ENCODE peak calls at places on chromosomes 4 and X, in four cellular contexts. G, V, K and C are unnamed samples.

GRCh38 chr4:148166132-148166531 is 276.1 kb downstream of the NR3C2 start:
- DNase-seq in V (no peak), G (no peak), K (no peak), C (no peak)

GRCh38 chr4:113248320-113248719 is 198.9 kb downstream of the ANK2 start:
- DNase-seq in V (peak), K (no peak), G (no peak), C (peak)

GRCh38 chrX:129318375-129318774 is 204.9 kb downstream of the SMARCA1 start:
- DNase-seq in V (peak), K (peak), G (no peak), C (peak)

GRCh38 chr4:47696823-47697222 is 141.0 kb downstream of the CORIN start:
- DNase-seq in V (no peak), K (no peak), G (no peak), C (no peak)

GRCh38 chr4:108369035-108369655 is 200.4 kb upstream of the LEF1 start:
- DNase-seq in V (no peak), G (no peak), K (no peak), C (no peak)

GRCh38 chr4:24754586-24754985 is 40.8 kb upstream of the SOD3 start:
- DNase-seq in G (no peak), V (no peak), K (no peak), C (no peak)

GRCh38 chr4:2798399-2799301 is 5.8 kb downstream of the SH3BP2 start:
- DNase-seq in K (peak), V (no peak), G (peak), C (no peak)

GRCh38 chrX:118974088-118974907 is at the start of gene LONRF3:
- DNase-seq in G (peak), V (no peak), K (peak), C (no peak)

GRCh38 chrX:23381099-23381498 is 46.5 kb downstream of the PTCHD1 start:
- DNase-seq in V (no peak), K (no peak), G (no peak), C (no peak)

GRCh38 chr4:15756361-15756861 is 21.7 kb upstream of the CD38 start:
- DNase-seq in G (peak), K (no peak), V (peak), C (peak)

GRCh38 chr4:73687414-73687813 is 53.0 kb upstream of the CXCL8 start:
- DNase-seq in V (no peak), K (no peak), G (no peak), C (no peak)

GRCh38 chr4:127642169-127642568 is 9.4 kb downstream of the INTU start:
- DNase-seq in G (no peak), K (no peak), V (no peak), C (no peak)

DNA sequence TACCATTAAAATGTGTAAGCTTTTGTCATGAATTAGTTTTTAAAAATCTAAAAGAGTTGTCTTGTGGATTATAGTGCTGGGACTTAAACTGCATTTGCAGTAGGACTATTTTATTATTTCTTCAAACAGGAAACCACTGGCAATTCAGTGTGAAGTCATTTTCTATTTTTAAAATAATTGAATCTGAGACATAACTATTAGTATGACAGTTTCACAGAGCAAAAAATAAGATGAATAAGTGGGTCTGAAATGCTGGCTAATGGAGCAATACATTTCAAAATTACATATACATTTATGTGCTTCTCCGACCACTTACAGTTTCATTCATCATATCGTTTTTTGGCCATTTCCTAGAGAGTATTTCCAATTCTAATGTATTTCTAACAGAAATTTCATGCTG is 75.3 kb upstream of the RAPGEF2 start:
- DNase-seq in G (no peak), K (no peak), V (no peak), C (no peak)
- TF ChIP-seq JUND in G (no peak), K (no peak), V (no peak), C (no peak)

GRCh38 chr4:140556372-140557085 is 12.2 kb downstream of the UCP1 start:
- DNase-seq in V (no peak), K (no peak), G (no peak), C (no peak)
- TF ChIP-seq JUND in V (no peak), K (no peak), G (no peak), C (no peak)

DNA sequence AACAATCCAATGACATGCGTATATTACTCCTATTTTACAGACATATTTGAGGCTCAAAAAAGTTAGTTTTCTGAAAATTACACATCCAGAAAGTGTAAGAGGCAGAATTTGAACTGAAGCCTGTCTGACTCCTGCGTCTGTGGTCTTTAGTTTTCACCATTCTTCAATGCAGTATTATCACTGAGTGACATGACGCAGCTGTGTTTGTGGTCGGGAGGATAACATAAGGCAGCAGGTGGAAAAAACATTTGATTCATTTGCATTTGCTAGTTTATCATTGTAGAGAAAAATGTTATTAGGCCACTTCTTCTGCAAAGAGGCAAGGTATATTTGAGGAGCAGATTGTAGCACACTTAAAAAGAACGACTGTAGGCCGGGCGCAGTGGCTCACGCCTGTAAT is 186.7 kb downstream of the TENM3 start:
- DNase-seq in K (no peak), V (no peak), G (no peak), C (no peak)
- TF ChIP-seq JUND in K (no peak), V (no peak), G (no peak), C (no peak)

GRCh38 chr4:80035336-80035735 is 37.7 kb downstream of the ANTXR2 start:
- DNase-seq in G (no peak), K (no peak), V (no peak), C (no peak)
- TF ChIP-seq JUND in G (no peak), K (no peak), V (no peak), C (no peak)

GRCh38 chr4:39542633-39543393 is 15.6 kb upstream of the UGDH start:
- DNase-seq in G (no peak), K (no peak), V (no peak), C (no peak)

GRCh38 chr4:39544580-39545315 is 17.5 kb upstream of the UGDH start:
- DNase-seq in K (no peak), G (no peak), V (no peak), C (no peak)

DNA sequence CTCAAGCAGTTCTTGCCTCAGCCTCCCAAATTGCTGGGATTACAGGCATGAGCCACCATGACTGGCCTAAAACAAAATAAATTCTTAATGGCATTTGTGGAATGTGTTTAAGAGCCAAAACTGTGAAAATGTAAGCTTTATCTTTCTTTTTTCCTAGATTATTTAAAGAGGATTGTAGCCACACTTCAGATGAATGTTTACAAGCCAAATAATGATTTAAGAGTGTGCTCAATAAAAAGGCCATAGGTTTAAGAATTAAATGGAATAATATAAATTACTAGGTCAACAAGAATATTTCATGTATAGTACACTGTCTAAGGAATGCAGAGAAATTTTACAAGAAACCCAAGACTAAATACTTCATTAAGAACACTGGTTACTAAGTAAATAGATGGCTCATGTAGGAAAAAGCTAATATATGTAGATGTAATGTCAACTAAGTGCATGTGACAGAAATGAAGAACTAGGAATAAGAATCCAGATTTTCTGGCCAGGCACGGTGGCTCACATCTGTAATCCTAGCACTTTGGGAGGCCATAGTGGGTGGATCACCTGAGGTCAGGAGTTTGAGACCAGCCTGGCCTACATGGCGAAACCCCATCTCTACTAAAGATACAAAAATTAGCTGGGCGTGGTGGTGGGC is 21.3 kb upstream of the UGDH start:
- DNase-seq in G (no peak), K (no peak), V (no peak), C (no peak)
- TF ChIP-seq JUND in G (no peak), K (no peak), V (no peak), C (peak)

DNA sequence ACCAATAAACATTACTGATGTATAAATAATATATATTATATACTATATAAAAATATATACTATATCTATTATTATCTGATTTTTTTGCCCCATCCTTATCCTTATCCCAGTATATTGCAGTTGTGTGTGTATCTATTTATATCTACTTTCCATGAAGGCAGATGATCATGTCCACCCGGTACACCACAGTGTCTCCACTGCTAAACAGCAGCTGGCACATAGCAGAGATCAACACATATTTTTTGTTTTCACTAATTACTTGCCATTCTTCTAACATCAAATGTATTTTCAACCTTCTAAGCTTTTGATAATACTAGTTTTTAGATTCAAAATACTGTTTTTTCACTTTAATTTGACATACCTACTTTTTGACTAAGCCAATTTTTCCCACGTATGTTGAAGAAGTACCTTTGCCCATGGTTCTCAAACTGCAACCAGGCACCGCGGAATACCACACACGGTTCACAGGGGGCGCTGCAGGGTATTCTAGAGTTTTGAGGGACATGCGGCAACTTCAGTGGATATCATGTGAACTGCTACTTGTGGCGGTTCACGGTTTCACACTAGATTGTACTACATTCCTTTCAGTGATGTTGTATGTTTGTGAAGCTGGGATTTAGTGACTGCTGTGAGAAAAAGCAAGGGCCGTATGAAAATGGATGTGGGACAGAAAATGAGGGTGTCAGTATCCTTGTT is 182.5 kb upstream of the NPY2R start:
- DNase-seq in K (no peak), V (peak), G (peak), C (peak)
- TF ChIP-seq JUND in K (no peak), V (no peak), G (no peak), C (no peak)

DNA sequence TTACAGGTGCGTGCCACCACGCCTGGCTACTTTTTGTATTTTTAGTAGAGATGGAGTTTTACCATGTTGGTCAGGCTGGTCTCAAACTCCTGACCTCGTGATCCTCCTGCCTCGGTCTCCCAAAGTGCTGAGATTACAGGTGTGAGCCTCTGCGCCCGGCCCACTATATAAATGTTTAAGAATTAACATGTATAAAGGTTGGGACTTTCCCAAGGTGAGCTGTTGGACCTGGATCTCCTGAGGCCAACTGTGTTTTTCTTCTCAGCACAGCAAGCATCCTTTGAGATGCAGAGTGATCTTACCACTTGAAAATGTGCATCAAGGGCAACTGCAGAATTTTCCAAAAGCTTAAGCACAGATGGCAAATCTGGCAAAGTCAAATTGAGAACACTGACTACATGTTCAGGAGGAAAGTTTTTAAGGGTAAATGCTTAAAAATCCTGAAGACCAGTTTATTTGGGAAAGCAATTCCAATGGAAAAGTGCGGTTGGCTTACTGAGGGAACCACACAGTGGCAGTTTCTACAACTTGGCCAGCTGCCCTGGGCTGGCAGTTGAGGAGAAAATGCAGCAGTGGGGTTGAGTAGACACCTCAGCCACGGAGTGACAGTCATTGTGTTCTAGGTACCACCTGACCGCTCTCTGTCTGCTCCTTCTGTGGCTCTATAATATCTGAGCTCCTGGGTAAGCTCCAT is 168.9 kb downstream of the CBR4 start:
- DNase-seq in V (no peak), G (no peak), K (no peak), C (no peak)
- TF ChIP-seq JUND in V (no peak), G (no peak), K (no peak), C (no peak)

GRCh38 chrX:150729956-150730355 is 36.8 kb downstream of the MTMR1 start:
- DNase-seq in V (no peak), K (no peak), G (no peak), C (no peak)

GRCh38 chrX:150730719-150731118 is 37.5 kb downstream of the MTMR1 start:
- DNase-seq in G (no peak), V (no peak), K (no peak), C (no peak)

GRCh38 chrX:150736478-150736877 is 43.3 kb downstream of the MTMR1 start:
- DNase-seq in G (no peak), K (no peak), V (no peak), C (no peak)

GRCh38 chrX:150731795-150732194 is 38.6 kb downstream of the MTMR1 start:
- DNase-seq in V (no peak), G (no peak), K (no peak), C (no peak)
- TF ChIP-seq JUND in V (no peak), G (no peak), K (no peak), C (no peak)

GRCh38 chr4:141807073-141807472 is 170.7 kb downstream of the IL15 start:
- DNase-seq in K (no peak), V (no peak), G (no peak), C (no peak)
- TF ChIP-seq JUND in K (peak), V (no peak), G (no peak), C (no peak)